ENCODE peak calls at places on chromosomes 13 and 19, in nine cellular contexts. J, Z, W, T, C, R, M, G and D are unnamed samples.
A peak's percentile ranks its signal among the peaks of the same experiment; 100 is the strongest.

GRCh38 chr19:42322305-42322704 is 3.1 kb upstream of the MEGF8 start:
- DNase-seq in J (no peak), Z (no peak), W (no peak), T (no peak), C (no peak), R (no peak), M (no peak), G (no peak), D (no peak)

GRCh38 chr13:78742659-78743058 is 83.7 kb upstream of the OBI1 start:
- DNase-seq in J (no peak), Z (no peak), W (no peak), T (no peak), C (no peak), R (no peak), M (no peak), G (no peak), D (no peak)

GRCh38 chr13:54643863-54644262 is 1615.2 kb downstream of the OLFM4 start:
- DNase-seq in J (no peak), Z (no peak), W (no peak), T (no peak), C (no peak), R (no peak), M (no peak), G (no peak), D (no peak)

GRCh38 chr13:80524447-80525215 is 183.7 kb upstream of the SPRY2 start:
- DNase-seq in J (no peak), Z (no peak), W (no peak), T (no peak), C (no peak), R (no peak), M (no peak), G (no peak), D (no peak)

GRCh38 chr19:48123907-48124675 is 13.5 kb upstream of the PLA2G4C start:
- DNase-seq in J (no peak), Z (no peak), W (no peak), T (no peak), C (peak; percentile 70), R (peak; percentile 73), M (no peak), G (no peak), D (peak; percentile 38)

GRCh38 chr19:39166571-39167391 is 30.0 kb upstream of the NCCRP1 start:
- DNase-seq in J (peak; percentile 87), Z (peak; percentile 79), W (peak; percentile 73), T (peak; percentile 58), C (no peak), R (no peak), M (peak; percentile 76), G (peak; percentile 92), D (no peak)

GRCh38 chr19:28318469-28319179 is 894.3 kb downstream of the UQCRFS1 start:
- DNase-seq in J (no peak), Z (no peak), W (no peak), T (no peak), C (no peak), R (no peak), M (no peak), G (no peak), D (no peak)

GRCh38 chr19:51799998-51800848 is 5.3 kb downstream of the FPR3 start:
- DNase-seq in J (no peak), Z (no peak), W (peak; percentile 69), T (peak; percentile 79), C (no peak), R (peak; percentile 60), M (peak; percentile 94), G (no peak), D (no peak)

GRCh38 chr13:106063591-106064308 is 471.7 kb downstream of the EFNB2 start:
- DNase-seq in J (no peak), Z (no peak), W (no peak), T (no peak), C (no peak), R (peak; percentile 83), M (no peak), G (no peak), D (no peak)

GRCh38 chr13:26697069-26697955 is 63.3 kb downstream of the GPR12 start:
- DNase-seq in J (no peak), Z (no peak), W (no peak), T (no peak), C (no peak), R (no peak), M (no peak), G (no peak), D (no peak)

GRCh38 chr13:94343243-94343585 is 136.3 kb downstream of the DCT start:
- DNase-seq in J (no peak), Z (no peak), W (no peak), T (no peak), C (peak; percentile 32), R (peak; percentile 52), M (no peak), G (no peak), D (no peak)

GRCh38 chr13:94344126-94344863 is 135.2 kb downstream of the DCT start:
- DNase-seq in J (no peak), Z (no peak), W (no peak), T (no peak), C (no peak), R (peak; percentile 57), M (no peak), G (no peak), D (no peak)

GRCh38 chr13:94342436-94343242 is 136.8 kb downstream of the DCT start:
- DNase-seq in J (no peak), Z (no peak), W (no peak), T (no peak), C (no peak), R (no peak), M (no peak), G (no peak), D (no peak)

GRCh38 chr13:94346261-94347019 is 133.0 kb downstream of the DCT start:
- DNase-seq in J (no peak), Z (no peak), W (no peak), T (no peak), C (no peak), R (no peak), M (no peak), G (no peak), D (no peak)

GRCh38 chr13:94345374-94346195 is 133.9 kb downstream of the DCT start:
- DNase-seq in J (no peak), Z (no peak), W (no peak), T (no peak), C (peak; percentile 87), R (peak; percentile 44), M (no peak), G (no peak), D (no peak)
- TF ChIP-seq CTCF in J (no peak), Z (no peak), W (no peak), T (no peak), C (peak; percentile 51), R (no peak), M (no peak), G (no peak), D (no peak)

GRCh38 chr19:46550684-46551083 is 50.4 kb upstream of the CALM3 start:
- DNase-seq in J (no peak), Z (no peak), W (no peak), T (no peak), C (no peak), R (no peak), M (no peak), G (no peak), D (no peak)

GRCh38 chr19:46542428-46543230 is 47.0 kb upstream of the PNMA8B start:
- DNase-seq in J (peak; percentile 97), Z (peak; percentile 75), W (peak; percentile 82), T (peak; percentile 83), C (peak; percentile 85), R (peak; percentile 87), M (peak; percentile 99), G (peak; percentile 93), D (peak; percentile 50)

GRCh38 chr19:46551175-46551574 is 50.0 kb upstream of the CALM3 start:
- DNase-seq in J (no peak), Z (no peak), W (no peak), T (no peak), C (no peak), R (no peak), M (no peak), G (no peak), D (no peak)

DNA sequence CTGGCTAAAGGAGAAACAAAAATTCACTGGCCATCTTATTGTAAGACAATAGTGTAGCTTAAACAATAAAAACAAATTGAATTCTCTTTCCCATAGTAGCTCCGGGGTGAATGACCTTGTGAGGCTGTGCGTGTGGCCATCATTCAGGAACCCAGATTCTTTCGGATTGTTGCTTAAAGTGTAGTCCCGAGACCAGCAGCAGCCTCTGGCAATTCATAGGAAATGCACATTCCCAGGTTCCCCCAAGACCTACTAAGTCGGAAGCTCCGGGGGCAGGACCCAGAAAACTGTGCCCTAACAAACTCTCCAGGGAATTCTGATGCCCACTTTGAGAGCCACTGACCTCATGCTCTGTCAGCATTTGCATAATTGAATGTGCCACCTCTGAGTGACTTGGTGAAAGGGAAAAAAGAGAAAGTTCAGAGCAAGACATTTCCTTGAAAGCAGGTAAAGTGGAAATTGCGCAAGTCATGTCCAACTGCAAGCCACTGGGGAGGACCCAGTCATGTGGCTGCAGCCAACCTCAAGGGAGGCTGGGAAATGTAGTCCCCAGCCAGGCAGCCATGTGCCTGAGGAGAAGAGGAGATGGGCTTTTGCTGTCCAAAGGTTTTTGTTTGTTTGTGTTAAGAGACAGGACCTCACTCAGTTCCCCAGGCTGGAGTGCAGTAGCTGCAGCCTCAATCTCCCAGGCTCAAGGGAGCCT is 50.7 kb upstream of the PNMA8B start:
- DNase-seq in J (peak; percentile 60), Z (peak; percentile 68), W (no peak), T (no peak), C (peak; percentile 52), R (peak; percentile 14), M (no peak), G (peak; percentile 62), D (no peak)
- H3K4me3 ChIP-seq in J (peak overlapping the region; percentile 4), Z (peak overlapping the region; percentile 23), W (no peak overlapping the region), T (no peak overlapping the region), C (no peak overlapping the region), R (no peak overlapping the region), M (no peak overlapping the region), G (no peak overlapping the region), D (no peak overlapping the region)

DNA sequence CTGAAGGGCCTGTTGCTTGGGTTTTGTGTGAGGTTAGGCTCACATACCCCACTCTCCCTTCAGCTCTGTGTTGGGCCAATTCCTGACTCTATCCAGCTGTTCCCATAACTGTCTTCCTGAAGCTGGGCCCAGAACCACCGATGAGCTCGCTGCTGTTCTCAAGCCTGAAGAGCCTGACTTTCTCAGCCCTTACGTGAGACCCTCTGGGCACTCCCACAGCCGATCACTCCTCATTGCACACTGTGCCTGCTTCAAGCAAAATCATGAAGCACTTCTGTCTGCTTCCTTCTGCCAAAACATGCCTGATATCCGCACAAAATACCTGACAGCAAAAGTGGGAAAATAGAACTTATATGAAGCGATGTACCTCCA is 124.1 kb downstream of the CRYL1 start:
- DNase-seq in J (peak; percentile 10), Z (no peak), W (no peak), T (no peak), C (no peak), R (no peak), M (no peak), G (no peak), D (no peak)
- H3K27me3 ChIP-seq in J (no peaks in the 10 kb centered on the region), Z (no peaks in the 10 kb centered on the region), W (no peaks in the 10 kb centered on the region), T (no peaks in the 10 kb centered on the region), C (no peaks in the 10 kb centered on the region), R (peaks cover 7% of the 10 kb centered on the region), M (no peaks in the 10 kb centered on the region), G (no peaks in the 10 kb centered on the region), D (peaks cover 2% of the 10 kb centered on the region)

DNA sequence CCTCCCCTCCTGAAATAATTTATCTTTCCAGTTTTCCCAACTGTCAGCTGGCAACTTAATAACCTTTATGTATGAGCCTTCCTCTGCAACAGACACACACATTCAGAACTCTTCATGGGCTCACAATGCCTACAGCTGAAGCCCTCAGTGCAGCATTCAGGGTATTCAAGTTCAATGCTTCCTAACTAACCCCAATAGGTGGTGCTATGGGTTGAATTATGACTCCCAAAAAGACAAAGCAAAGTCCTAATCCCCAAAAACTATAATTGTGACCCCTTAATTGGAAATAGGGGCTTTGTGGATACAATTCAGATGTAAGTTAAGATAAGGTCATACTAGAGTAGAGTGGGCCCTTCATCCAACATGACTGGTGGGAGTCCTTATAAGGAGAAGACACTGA is 202.2 kb downstream of the SUCLA2 start:
- DNase-seq in J (no peak), Z (no peak), W (no peak), T (no peak), C (peak; percentile 12), R (peak; percentile 21), M (no peak), G (no peak), D (no peak)
- TF ChIP-seq CTCF in J (no peak), Z (no peak), W (peak; percentile 22), T (no peak), C (peak; percentile 47), R (peak; percentile 33), M (peak; percentile 13), G (no peak), D (peak; percentile 41)